ENCODE peak calls at places on chromosomes 4 and X, in four cellular contexts. X is MM.1S, S is hepatocyte, O is neuronal stem cell. D is an unnamed sample.

GRCh38 chr4:150055467-150055866 is 22.8 kb upstream of the DCLK2 start:
- DNase-seq in X (no peak), S (no peak), O (no peak), D (no peak)

GRCh38 chrX:30060718-30061117 is 154.6 kb upstream of the MAGEB2 start:
- DNase-seq in X (no peak), O (peak; percentile 11), S (peak; percentile 23), D (peak; percentile 19)

GRCh38 chr4:99324361-99324760 is 3.2 kb upstream of the ADH1B start:
- DNase-seq in X (no peak), O (no peak), S (no peak), D (no peak)

GRCh38 chr4:138192113-138192512 is 50.0 kb downstream of the SLC7A11 start:
- DNase-seq in S (no peak), X (no peak), O (no peak), D (peak; percentile 40)

GRCh38 chr4:2948895-2949781 is 14.1 kb downstream of the NOP14 start:
- DNase-seq in O (no peak), X (no peak), S (peak; percentile 57), D (peak; percentile 19)

GRCh38 chrX:153438522-153438921 is 7.3 kb downstream of the TREX2 start:
- DNase-seq in X (no peak), O (no peak), S (peak; percentile 39), D (peak; percentile 16)

GRCh38 chrX:17591741-17592110 is 145.6 kb upstream of the SCML1 start:
- DNase-seq in S (no peak), X (peak; percentile 55), O (no peak), D (peak; percentile 89)

GRCh38 chr4:100257567-100257966 is 67.3 kb upstream of the DDIT4L start:
- DNase-seq in S (peak; percentile 32), O (no peak), X (no peak), D (no peak)

GRCh38 chr4:181761130-181761529 is 482.1 kb upstream of the TENM3 start:
- DNase-seq in S (no peak), O (no peak), X (no peak), D (no peak)

GRCh38 chr4:168651864-168652263 is 155.0 kb downstream of the PALLD start:
- DNase-seq in O (no peak), X (no peak), S (no peak), D (no peak)

GRCh38 chrX:136067097-136067496 is 80.2 kb upstream of the FHL1 start:
- DNase-seq in S (no peak), O (no peak), X (no peak), D (no peak)

GRCh38 chr4:8494218-8494617 is 53.6 kb downstream of the TRMT44 start:
- DNase-seq in X (no peak), S (no peak), O (no peak), D (no peak)
- H3K4me2 ChIP-seq in X (no peak overlapping the region), S (no peak overlapping the region), O (no peak overlapping the region), D (no peak overlapping the region)

GRCh38 chrX:123797543-123798447 is 62.1 kb upstream of the XIAP start:
- DNase-seq in S (no peak), O (no peak), X (no peak), D (no peak)
- H3K4me2 ChIP-seq in S (no peak overlapping the region), O (no peak overlapping the region), X (no peak overlapping the region), D (no peak overlapping the region)

GRCh38 chrX:3244203-3244743 is 102.2 kb downstream of the MXRA5 start:
- DNase-seq in S (peak; percentile 46), O (no peak), X (no peak), D (no peak)

GRCh38 chrX:3250946-3251345 is 95.5 kb downstream of the MXRA5 start:
- DNase-seq in O (no peak), X (no peak), S (no peak), D (no peak)

DNA sequence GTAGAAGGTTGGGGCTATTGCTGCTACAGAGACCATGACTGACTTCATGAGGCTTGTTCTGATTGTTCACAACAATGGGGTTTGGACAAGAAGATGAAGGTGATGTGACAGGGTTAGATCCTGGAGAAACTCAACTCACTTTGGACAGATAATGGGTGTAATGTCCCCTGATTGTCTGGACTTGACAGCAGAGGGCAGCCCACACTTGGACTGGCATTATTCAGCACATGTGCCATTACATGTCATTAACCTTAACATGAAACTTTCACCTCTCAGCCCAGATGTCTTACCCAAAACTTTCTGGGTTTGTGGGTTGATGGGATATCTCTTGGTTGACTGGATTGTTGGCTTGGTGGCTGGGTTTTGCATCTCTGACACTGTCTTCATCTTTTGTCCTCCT is 101.5 kb downstream of the MXRA5 start:
- DNase-seq in X (peak; percentile 27), O (no peak), S (no peak), D (peak; percentile 8)
- H3K4me2 ChIP-seq in X (no peak overlapping the region), O (no peak overlapping the region), S (no peak overlapping the region), D (no peak overlapping the region)

GRCh38 chrX:6226053-6226645 is 2.5 kb downstream of the NLGN4X start:
- DNase-seq in X (peak; percentile 27), O (peak; percentile 33), S (peak; percentile 22), D (no peak)

GRCh38 chrX:6226646-6227444 is 1.8 kb downstream of the NLGN4X start:
- DNase-seq in X (no peak), S (peak; percentile 18), O (peak; percentile 36), D (no peak)

GRCh38 chrX:6225307-6226052 is 3.2 kb downstream of the NLGN4X start:
- DNase-seq in X (no peak), S (no peak), O (peak; percentile 0), D (no peak)

GRCh38 chrX:6227445-6227820 is 1.2 kb downstream of the NLGN4X start:
- DNase-seq in X (no peak), O (peak; percentile 1), S (no peak), D (no peak)

DNA sequence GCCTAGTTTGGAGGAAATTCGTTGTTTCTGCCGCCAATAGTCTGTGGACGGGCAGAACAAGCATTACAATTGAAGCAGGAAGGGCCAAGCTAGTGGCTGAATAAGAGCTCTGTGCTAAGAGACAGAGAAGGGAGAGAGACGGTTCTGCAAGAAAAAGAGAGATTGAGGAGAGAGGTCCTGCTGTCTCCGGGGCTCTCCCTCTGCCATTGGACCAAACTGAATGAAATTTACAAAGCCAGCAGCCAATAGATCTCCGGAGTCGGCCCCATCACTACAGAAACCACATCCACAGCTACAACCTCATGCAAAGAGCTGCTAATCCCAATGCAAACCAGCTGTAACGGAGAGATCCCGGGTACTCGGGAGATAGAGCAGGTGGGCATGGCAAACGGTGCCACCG is at the start of gene NLGN4X:
- DNase-seq in O (peak; percentile 11), X (no peak), S (no peak), D (no peak)
- H3K4me2 ChIP-seq in O (peak within 1 kb of the TSS; percentile 69), X (no peak within 1 kb of the TSS), S (peak within 1 kb of the TSS; percentile 82), D (no peak within 1 kb of the TSS)

GRCh38 chr4:88878624-88879023 is 178.4 kb downstream of the FAM13A start:
- DNase-seq in S (no peak), X (no peak), O (no peak), D (no peak)
- H3K4me2 ChIP-seq in S (peak overlapping the region; percentile 31), X (no peak overlapping the region), O (no peak overlapping the region), D (no peak overlapping the region)

D was measured in endothelial cell of umbilical vein.